ENCODE peak calls at places on chromosomes 12 and 14, in six cellular contexts. Y is HFF-Myc; S is effector memory CD4-positive, alpha-beta T cell; Q is CD8-positive, alpha-beta memory T cell; H is right lobe of liver; G is GM06990. I is an unnamed sample.

GRCh38 chr12:127943481-127944210 is 323.3 kb upstream of the TMEM132C start:
- DNase-seq in Y (no peak), S (no peak), Q (no peak), H (no peak), G (no peak), I (no peak)

GRCh38 chr12:64304571-64304970 is 82.5 kb upstream of the KICS2 start:
- DNase-seq in Y (no peak), S (no peak), Q (no peak), H (no peak), G (no peak), I (no peak)

GRCh38 chr14:33618361-33619095 is 332.3 kb downstream of the EGLN3 start:
- DNase-seq in Y (no peak), S (no peak), Q (no peak), H (no peak), G (no peak), I (no peak)

GRCh38 chr14:63046339-63047268 is 1.3 kb upstream of the KCNH5 start:
- DNase-seq in Y (no peak), S (no peak), Q (no peak), H (no peak), G (no peak), I (no peak)

GRCh38 chr14:54177861-54178591 is 218.8 kb upstream of the CDKN3 start:
- DNase-seq in Y (no peak), S (no peak), Q (no peak), H (no peak), G (no peak), I (no peak)

GRCh38 chr12:130764475-130765185 is 48.5 kb upstream of the RIMBP2 start:
- DNase-seq in Y (peak), S (peak), Q (peak), H (no peak), G (no peak), I (peak)

GRCh38 chr12:87317302-87317701 is 711.9 kb downstream of the C12orf50 start:
- DNase-seq in Y (no peak), S (no peak), Q (no peak), H (no peak), G (no peak), I (no peak)

GRCh38 chr12:1500095-1500801 is 94.1 kb downstream of the FBXL14 start:
- DNase-seq in Y (no peak), S (no peak), Q (no peak), H (no peak), G (no peak), I (no peak)

GRCh38 chr12:121442028-121442948 is 42.4 kb downstream of the RNF34 start:
- DNase-seq in Y (no peak), S (no peak), Q (no peak), H (no peak), G (no peak), I (no peak)

GRCh38 chr14:32075636-32076277 is 1.3 kb upstream of the ARHGAP5 start:
- DNase-seq in Y (no peak), S (no peak), Q (no peak), H (peak), G (no peak), I (peak)

GRCh38 chr12:108119126-108119973 is 9.7 kb upstream of the WSCD2 start:
- DNase-seq in Y (no peak), S (no peak), Q (no peak), H (peak), G (peak), I (peak)

DNA sequence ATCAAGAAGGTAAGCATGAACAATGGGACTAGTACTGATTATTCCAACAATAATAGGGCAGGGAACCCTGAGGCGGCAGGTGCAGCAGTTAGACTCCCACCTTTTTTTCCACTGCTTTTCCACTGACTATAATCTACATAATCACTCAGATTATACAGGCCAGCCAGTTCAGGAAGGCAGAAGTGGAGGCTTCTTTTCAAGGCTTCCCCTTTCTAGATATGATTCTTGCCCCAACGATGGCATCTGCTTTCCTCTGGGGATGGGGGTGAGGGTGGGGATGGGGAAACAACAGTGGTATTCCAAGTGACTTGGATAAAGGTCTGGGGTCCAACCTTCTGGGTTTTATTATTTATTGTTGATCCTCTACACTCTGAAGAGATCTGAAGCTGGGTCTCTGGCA is 331 bp downstream of the NCKAP1L start:
- DNase-seq in Y (no peak), S (no peak), Q (no peak), H (no peak), G (no peak), I (no peak)
- H3K4me3 ChIP-seq in Y (no peak), S (peak), Q (peak), H (peak), G (peak), I (peak)

GRCh38 chr12:120249875-120250795 is 15.4 kb downstream of the PXN start:
- DNase-seq in Y (no peak), S (no peak), Q (peak), H (no peak), G (no peak), I (peak)

GRCh38 chr12:120249266-120249874 is 16.2 kb downstream of the PXN start:
- DNase-seq in Y (no peak), S (no peak), Q (no peak), H (no peak), G (no peak), I (peak)

GRCh38 chr12:120247183-120247582 is 18.3 kb downstream of the PXN start:
- DNase-seq in Y (no peak), S (no peak), Q (no peak), H (no peak), G (no peak), I (no peak)

GRCh38 chr12:120242971-120243699 is 22.4 kb downstream of the PXN start:
- DNase-seq in Y (no peak), S (no peak), Q (no peak), H (no peak), G (no peak), I (no peak)

GRCh38 chr12:120247621-120248030 is 17.9 kb downstream of the PXN start:
- DNase-seq in Y (peak), S (no peak), Q (no peak), H (no peak), G (no peak), I (no peak)
- H3K4me3 ChIP-seq in Y (peak), S (no peak), Q (peak), H (no peak), G (no peak), I (no peak)

DNA sequence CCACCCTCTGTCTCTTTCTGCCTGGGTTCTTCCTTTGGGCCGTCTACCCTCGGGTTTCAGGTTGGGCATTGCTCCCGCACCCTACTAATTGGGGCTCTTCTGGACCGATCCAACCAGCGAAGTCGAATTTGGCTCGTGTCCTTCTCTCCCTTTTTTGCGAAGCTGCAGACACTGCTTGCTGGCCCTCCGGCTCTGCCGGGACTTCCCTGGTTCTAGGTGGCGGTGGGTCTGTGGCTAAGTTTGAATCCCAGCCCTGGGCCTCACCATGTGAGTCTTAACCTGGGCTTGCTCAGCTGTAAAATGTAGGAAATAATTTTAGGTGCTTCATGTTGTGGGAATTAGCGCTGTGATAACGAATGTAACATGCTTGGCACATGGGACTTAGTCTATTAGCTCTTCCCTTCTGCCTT is 418 bp upstream of the CISTR start:
- DNase-seq in Y (no peak), S (no peak), Q (no peak), H (no peak), G (no peak), I (no peak)
- H3K4me3 ChIP-seq in Y (no peak), S (peak), Q (peak), H (no peak), G (peak), I (no peak)

GRCh38 chr14:94388896-94389469 is 581 bp upstream of the SERPINA1 start:
- DNase-seq in Y (no peak), S (no peak), Q (no peak), H (peak), G (no peak), I (no peak)

GRCh38 chr14:94386085-94387031 is 2.0 kb downstream of the SERPINA1 start:
- DNase-seq in Y (no peak), S (no peak), Q (no peak), H (peak), G (no peak), I (no peak)

GRCh38 chr14:94385553-94386057 is 2.8 kb downstream of the SERPINA1 start:
- DNase-seq in Y (no peak), S (no peak), Q (no peak), H (peak), G (no peak), I (no peak)

GRCh38 chr14:94388027-94388895 is at the start of gene SERPINA1:
- DNase-seq in Y (no peak), S (no peak), Q (no peak), H (peak), G (no peak), I (no peak)

GRCh38 chr14:94387051-94388026 is 1.1 kb downstream of the SERPINA1 start:
- DNase-seq in Y (no peak), S (no peak), Q (no peak), H (peak), G (no peak), I (no peak)
- H3K4me3 ChIP-seq in Y (no peak), S (no peak), Q (no peak), H (peak), G (no peak), I (no peak)

GRCh38 chr14:99566009-99566389 is 38.0 kb downstream of the CCDC85C start:
- DNase-seq in Y (no peak), S (no peak), Q (no peak), H (no peak), G (no peak), I (no peak)
- H3K4me3 ChIP-seq in Y (no peak), S (no peak), Q (no peak), H (no peak), G (no peak), I (no peak)

DNA sequence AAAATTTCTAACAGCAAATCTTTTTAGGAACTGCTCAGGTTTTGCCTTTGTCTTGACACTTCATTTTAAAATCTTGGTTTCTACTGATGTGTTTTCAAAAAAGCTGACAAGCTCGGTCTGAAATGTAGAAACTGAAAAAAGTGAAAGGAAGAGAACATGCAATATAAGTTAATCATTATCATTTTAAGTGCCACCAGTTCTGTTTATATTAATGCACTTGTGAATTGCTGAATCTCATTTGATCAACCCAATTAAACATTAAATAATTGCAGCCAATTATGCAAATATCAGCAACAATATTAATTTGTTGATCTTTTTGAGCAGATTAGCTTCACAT is 133.8 kb downstream of the BCAT1 start:
- DNase-seq in Y (no peak), S (no peak), Q (no peak), H (no peak), G (no peak), I (no peak)
- H3K4me3 ChIP-seq in Y (no peak), S (peak), Q (peak), H (no peak), G (no peak), I (peak)

GRCh38 chr12:51529586-51529985 is 61.4 kb upstream of the SCN8A start:
- DNase-seq in Y (no peak), S (no peak), Q (no peak), H (no peak), G (no peak), I (no peak)

GRCh38 chr12:51531982-51532497 is 59.0 kb upstream of the SCN8A start:
- DNase-seq in Y (peak), S (peak), Q (peak), H (peak), G (peak), I (peak)

GRCh38 chr12:51533799-51534198 is 57.2 kb upstream of the SCN8A start:
- DNase-seq in Y (no peak), S (no peak), Q (no peak), H (no peak), G (no peak), I (no peak)

GRCh38 chr12:51530208-51530607 is 60.8 kb upstream of the SCN8A start:
- DNase-seq in Y (no peak), S (no peak), Q (no peak), H (no peak), G (no peak), I (no peak)

DNA sequence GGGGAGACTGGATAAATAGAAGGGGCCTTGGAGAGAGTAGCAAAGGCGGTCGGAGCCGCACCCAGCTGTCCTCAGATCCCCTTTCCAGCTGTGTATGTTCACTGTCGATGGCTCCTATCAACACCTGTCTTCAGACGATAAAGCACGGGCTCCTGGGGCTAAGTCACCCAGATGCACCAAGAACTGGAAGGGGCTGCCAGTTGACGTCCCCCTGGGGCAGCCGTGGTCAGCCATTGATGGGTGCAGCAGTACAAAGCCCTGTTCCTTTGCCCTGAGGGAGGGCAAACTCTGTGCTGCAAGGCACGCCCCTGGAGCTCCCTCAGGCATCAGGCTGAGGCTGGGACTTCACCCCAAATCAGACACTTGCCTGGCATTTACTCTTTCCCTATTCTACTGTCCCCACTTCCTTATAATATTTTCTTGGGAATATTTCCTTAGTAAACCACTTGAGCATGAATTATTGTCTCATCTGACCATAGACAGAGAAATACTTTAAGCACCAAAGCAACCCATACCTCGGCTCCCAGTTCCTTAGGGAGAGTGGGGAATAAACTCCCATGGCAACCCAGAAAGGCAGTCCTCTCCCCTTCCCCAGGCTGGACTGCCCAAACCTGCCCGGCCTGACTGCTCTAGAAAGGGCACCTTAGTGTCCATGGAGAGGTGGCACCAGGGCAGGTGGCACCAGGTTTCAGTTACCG is 59.6 kb upstream of the SCN8A start:
- DNase-seq in Y (no peak), S (no peak), Q (no peak), H (no peak), G (no peak), I (no peak)
- H3K4me3 ChIP-seq in Y (no peak), S (no peak), Q (no peak), H (no peak), G (no peak), I (no peak)

GRCh38 chr14:85536835-85537195 is 6.9 kb downstream of the FLRT2 start:
- DNase-seq in Y (no peak), S (no peak), Q (no peak), H (no peak), G (no peak), I (no peak)
- H3K4me3 ChIP-seq in Y (peak), S (no peak), Q (no peak), H (no peak), G (no peak), I (no peak)